ENCODE peak calls at places on chromosome 2, in eight cellular contexts. C, U, E, S, G, A, J and X are unnamed samples. For H3K4me1, the result is how much of the 10 kb centered on the place peaks cover.

GRCh38 chr2:42127425-42128424 is 41.4 kb upstream of the EML4 start:
- DNase-seq in J (peak), S (no peak), G (no peak), U (no peak), C (no peak), E (no peak), A (no peak), X (no peak)

GRCh38 chr2:179336782-179337534 is 72.3 kb upstream of the SESTD1 start:
- DNase-seq in J (no peak), G (peak), A (no peak), E (no peak), U (no peak), C (no peak), S (no peak), X (no peak)

GRCh38 chr2:10346929-10347558 is 44.3 kb downstream of the HPCAL1 start:
- DNase-seq in U (no peak), A (no peak), J (no peak), E (no peak), S (no peak), C (no peak), G (no peak), X (no peak)

GRCh38 chr2:96374211-96374951 is 38.8 kb downstream of the NCAPH start:
- DNase-seq in J (no peak), A (no peak), U (no peak), G (no peak), C (no peak), E (peak), S (no peak), X (peak)

GRCh38 chr2:205590759-205591158 is 91.5 kb upstream of the NRP2 start:
- DNase-seq in G (no peak), C (no peak), U (no peak), E (no peak), J (no peak), S (no peak), A (no peak), X (no peak)

GRCh38 chr2:230877131-230877736 is 12.5 kb downstream of the ITM2C start:
- DNase-seq in A (peak), C (no peak), J (no peak), U (no peak), S (peak), E (no peak), G (no peak), X (no peak)

GRCh38 chr2:156338578-156338977 is 6.1 kb upstream of the NR4A2 start:
- DNase-seq in U (no peak), G (no peak), C (peak), A (no peak), S (no peak), E (no peak), J (no peak), X (no peak)

GRCh38 chr2:12715878-12716249 is 872 bp upstream of the TRIB2 start:
- DNase-seq in C (peak), J (no peak), U (peak), A (peak), S (no peak), E (peak), G (no peak), X (peak)

GRCh38 chr2:234403074-234403473 is 93.8 kb downstream of the ARL4C start:
- DNase-seq in E (no peak), G (no peak), U (no peak), J (no peak), A (no peak), C (no peak), S (no peak), X (no peak)

GRCh38 chr2:190812506-190813294 is 67.9 kb upstream of the GLS start:
- DNase-seq in U (no peak), S (no peak), A (no peak), G (no peak), E (no peak), J (no peak), C (no peak), X (no peak)

GRCh38 chr2:12074126-12074883 is 327.9 kb downstream of the LPIN1 start:
- DNase-seq in J (peak), U (no peak), E (no peak), A (no peak), C (no peak), G (no peak), S (no peak), X (no peak)

GRCh38 chr2:53051157-53051556 is 716.4 kb upstream of the CHAC2 start:
- DNase-seq in J (no peak), E (no peak), S (no peak), G (no peak), A (no peak), C (no peak), U (no peak), X (no peak)

GRCh38 chr2:234133004-234133403 is 82.5 kb downstream of the SPP2 start:
- DNase-seq in J (no peak), U (no peak), G (no peak), S (no peak), E (no peak), A (no peak), C (no peak), X (no peak)

GRCh38 chr2:44920751-44921150 is 20.8 kb upstream of the SIX3 start:
- DNase-seq in S (no peak), C (no peak), G (no peak), J (no peak), E (no peak), A (no peak), U (no peak), X (no peak)

GRCh38 chr2:142918624-142919023 is 41.2 kb downstream of the KYNU start:
- DNase-seq in J (no peak), S (no peak), U (no peak), C (no peak), A (no peak), G (no peak), E (no peak), X (no peak)

GRCh38 chr2:31823558-31823957 is 187.2 kb downstream of the MEMO1 start:
- DNase-seq in J (no peak), U (no peak), C (no peak), G (no peak), A (no peak), S (peak), E (no peak), X (no peak)

GRCh38 chr2:127165539-127165935 is 54.6 kb downstream of the CYP27C1 start:
- DNase-seq in E (no peak), J (no peak), G (no peak), C (no peak), U (no peak), S (no peak), A (peak), X (no peak)

GRCh38 chr2:168907940-168908662 is 7.0 kb downstream of the G6PC2 start:
- DNase-seq in J (no peak), G (no peak), S (no peak), E (no peak), C (no peak), A (no peak), U (no peak), X (no peak)

GRCh38 chr2:113700186-113700841 is 56.1 kb downstream of the SLC35F5 start:
- DNase-seq in A (no peak), J (peak), U (no peak), G (peak), E (no peak), S (no peak), C (peak), X (no peak)

GRCh38 chr2:241860184-241861078 is 1.7 kb upstream of the PDCD1 start:
- DNase-seq in A (peak), G (no peak), C (no peak), U (no peak), J (no peak), S (peak), E (peak), X (no peak)

GRCh38 chr2:96260404-96261260 is 5.2 kb downstream of the TMEM127 start:
- DNase-seq in E (peak), U (no peak), S (no peak), G (no peak), A (peak), C (peak), J (no peak), X (peak)

GRCh38 chr2:120736202-120736954 is 710 bp downstream of the GLI2 start:
- DNase-seq in E (peak), S (peak), U (no peak), J (no peak), C (peak), A (no peak), G (no peak), X (peak)

GRCh38 chr2:1653137-1653789 is 91.1 kb downstream of the PXDN start:
- DNase-seq in E (peak), G (no peak), A (peak), S (no peak), J (no peak), C (no peak), U (no peak), X (peak)

GRCh38 chr2:47002480-47003381 is 87.1 kb upstream of the MCFD2 start:
- DNase-seq in U (no peak), G (no peak), J (no peak), E (peak), A (no peak), C (no peak), S (no peak), X (no peak)

GRCh38 chr2:29562896-29563295 is 358.5 kb downstream of the ALK start:
- DNase-seq in U (no peak), G (no peak), E (no peak), C (no peak), A (no peak), S (no peak), J (no peak), X (no peak)

GRCh38 chr2:218806346-218806978 is 24.5 kb downstream of the CYP27A1 start:
- DNase-seq in J (peak), G (no peak), C (peak), S (no peak), U (peak), E (peak), A (peak), X (peak)

GRCh38 chr2:220708366-220708765 is 863.7 kb downstream of the EPHA4 start:
- DNase-seq in U (no peak), E (no peak), A (no peak), C (no peak), G (no peak), J (no peak), S (no peak), X (no peak)

GRCh38 chr2:16409006-16409390 is 256.6 kb downstream of the CYRIA start:
- DNase-seq in A (no peak), U (no peak), J (no peak), C (no peak), G (no peak), E (no peak), S (no peak), X (no peak)

GRCh38 chr2:17657759-17658158 is 95.9 kb downstream of the SMC6 start:
- DNase-seq in G (no peak), U (no peak), E (no peak), C (no peak), A (no peak), S (no peak), J (no peak), X (no peak)

GRCh38 chr2:67446504-67446911 is 49.4 kb downstream of the ETAA1 start:
- DNase-seq in E (no peak), A (no peak), S (no peak), G (no peak), C (no peak), U (no peak), J (no peak), X (no peak)

GRCh38 chr2:222470802-222471468 is 46.6 kb downstream of the SGPP2 start:
- DNase-seq in C (no peak), A (no peak), E (no peak), J (no peak), G (peak), S (no peak), U (no peak), X (no peak)

GRCh38 chr2:185835974-185836373 is 97.4 kb downstream of the FSIP2 start:
- DNase-seq in S (no peak), E (no peak), J (no peak), G (no peak), C (no peak), A (no peak), U (no peak), X (no peak)

GRCh38 chr2:54067851-54068375 is 47.5 kb upstream of the ACYP2 start:
- DNase-seq in U (no peak), J (no peak), A (no peak), S (no peak), E (no peak), G (no peak), C (no peak), X (peak)

GRCh38 chr2:168757223-168757622 is 45.2 kb upstream of the NOSTRIN start:
- DNase-seq in G (no peak), S (no peak), A (no peak), C (no peak), J (no peak), E (no peak), U (no peak), X (no peak)

GRCh38 chr2:37418956-37419355 is 74.5 kb downstream of the QPCT start:
- DNase-seq in U (no peak), J (no peak), S (no peak), C (no peak), A (no peak), E (no peak), G (no peak), X (no peak)

GRCh38 chr2:239819974-239820555 is 205.1 kb downstream of the NDUFA10 start:
- DNase-seq in G (no peak), A (peak), C (no peak), E (peak), J (no peak), S (no peak), U (no peak), X (peak)

DNA sequence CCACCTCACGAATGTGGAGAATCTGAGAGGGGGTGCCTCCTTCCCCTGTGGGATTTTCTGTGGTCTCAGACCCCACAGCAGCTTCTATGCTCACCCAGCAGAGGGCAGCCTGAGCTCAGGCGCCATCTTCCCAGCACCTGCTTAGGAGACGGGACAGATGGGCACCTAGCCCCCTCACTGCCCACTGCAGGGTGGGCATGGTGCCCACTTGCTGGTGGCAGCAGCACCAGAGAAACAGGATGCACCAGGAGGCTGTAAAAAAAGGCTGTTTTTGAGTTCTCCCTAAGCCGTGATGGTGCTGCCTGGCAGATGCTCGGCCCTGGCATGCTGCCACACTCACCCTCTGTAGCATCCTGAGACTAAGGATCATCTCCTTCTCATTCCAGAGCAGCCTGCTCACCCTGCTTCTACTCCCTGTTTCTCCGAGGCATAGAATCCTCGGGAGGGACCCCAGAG is 19.1 kb upstream of the SLC20A1 start:
- DNase-seq in A (peak), J (no peak), S (peak), C (peak), G (no peak), E (peak), U (no peak), X (peak)
- H3K4me1 ChIP-seq in A (under half), J (under half), S (under half), C (half or more), G (under half), E (under half), U (under half), X (under half)

DNA sequence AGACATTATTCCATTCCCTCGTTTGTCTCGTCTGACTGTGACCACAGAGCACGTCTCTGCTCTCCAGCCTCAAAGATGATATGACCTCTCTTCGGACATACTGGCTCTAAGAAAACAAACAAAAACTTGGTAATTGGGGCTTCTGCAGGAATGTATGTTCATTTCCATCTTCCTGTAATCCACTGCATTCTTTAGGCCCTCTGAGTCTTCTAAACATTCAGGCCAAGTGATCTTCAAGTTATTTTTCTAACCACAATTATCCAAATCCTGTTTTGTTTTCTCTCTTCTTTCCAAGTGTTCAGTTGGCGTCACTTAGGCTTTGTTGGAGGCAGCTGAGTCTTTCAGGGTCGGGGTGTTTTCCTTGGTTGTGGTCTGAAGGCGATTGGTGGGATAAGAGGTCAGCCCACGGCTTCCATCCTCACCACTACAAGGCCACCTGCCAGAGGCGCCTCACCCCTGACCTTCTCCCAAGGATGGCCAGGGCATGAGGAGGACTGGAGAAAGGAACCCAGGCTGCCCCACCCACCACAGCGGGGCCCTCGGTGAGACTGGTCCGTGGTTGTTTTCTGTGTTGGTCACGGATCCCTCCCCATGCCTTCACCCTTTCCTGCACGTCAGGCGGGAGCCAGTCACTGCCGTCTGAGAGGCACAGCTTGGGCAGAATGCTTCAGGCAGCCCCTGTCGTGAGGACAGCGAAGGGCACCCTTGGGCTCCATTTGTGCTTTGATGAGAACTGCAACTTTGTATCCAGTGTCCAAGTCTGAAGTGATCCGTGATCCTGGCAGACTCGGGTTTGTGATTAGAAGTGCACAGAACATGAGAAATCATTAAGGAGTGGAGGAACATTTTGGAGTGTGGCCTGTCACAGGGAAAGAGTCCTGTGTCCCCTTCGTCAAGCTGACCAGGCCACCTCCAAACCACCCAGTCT is 88.6 kb upstream of the FHL2 start:
- DNase-seq in J (no peak), C (no peak), E (peak), U (peak), A (no peak), G (no peak), S (peak), X (no peak)
- TF ChIP-seq EP300 in J (no peak), C (no peak), E (no peak), U (no peak), A (no peak), G (no peak), S (no peak), X (no peak)

GRCh38 chr2:27584597-27584996 is 1.8 kb downstream of the ZNF512 start:
- DNase-seq in U (no peak), G (no peak), A (no peak), C (no peak), E (no peak), S (no peak), J (no peak), X (no peak)

GRCh38 chr2:27582129-27582694 is 630 bp upstream of the ZNF512 start:
- DNase-seq in A (peak), J (no peak), S (no peak), U (no peak), E (peak), G (no peak), C (no peak), X (no peak)

GRCh38 chr2:27581417-27582128 is 1.3 kb upstream of the ZNF512 start:
- DNase-seq in G (no peak), A (no peak), J (no peak), E (no peak), C (no peak), U (no peak), S (no peak), X (no peak)

GRCh38 chr2:27583390-27583915 is 611 bp downstream of the ZNF512 start:
- DNase-seq in U (no peak), S (no peak), A (no peak), E (no peak), C (no peak), G (no peak), J (no peak), X (no peak)

GRCh38 chr2:27582695-27583389 is at the start of gene ZNF512:
- DNase-seq in G (peak), J (peak), C (peak), U (peak), A (peak), S (peak), E (peak), X (peak)
- TF ChIP-seq POLR2A in G (peak), J (peak), C (peak), U (peak), A (peak), S (peak), E (peak), X (no peak)

GRCh38 chr2:170712653-170713279 is 2.4 kb upstream of the SP5 start:
- DNase-seq in G (no peak), J (no peak), A (no peak), S (peak), C (no peak), U (no peak), E (no peak), X (no peak)

GRCh38 chr2:170711774-170712652 is 3.1 kb upstream of the SP5 start:
- DNase-seq in E (no peak), S (peak), U (no peak), C (no peak), G (peak), J (no peak), A (no peak), X (peak)

GRCh38 chr2:170714156-170715061 is 728 bp upstream of the SP5 start:
- DNase-seq in J (no peak), G (no peak), C (peak), E (no peak), A (peak), U (peak), S (peak), X (peak)

GRCh38 chr2:170715062-170715931 is at the start of gene SP5:
- DNase-seq in G (peak), E (no peak), A (peak), J (no peak), C (peak), S (peak), U (peak), X (peak)

GRCh38 chr2:170713280-170714155 is 1.6 kb upstream of the SP5 start:
- DNase-seq in E (no peak), G (no peak), S (peak), U (no peak), A (no peak), C (no peak), J (no peak), X (no peak)
- H3K4me1 ChIP-seq in E (under half), G (half or more), S (under half), U (half or more), A (half or more), C (under half), J (under half), X (half or more)

GRCh38 chr2:64697286-64698023 is 43.7 kb upstream of the SERTAD2 start:
- DNase-seq in G (no peak), E (no peak), U (no peak), S (no peak), J (no peak), C (no peak), A (no peak), X (no peak)

GRCh38 chr2:64698668-64699444 is 45.1 kb upstream of the SERTAD2 start:
- DNase-seq in S (no peak), J (peak), U (no peak), E (no peak), C (peak), A (no peak), G (no peak), X (no peak)

GRCh38 chr2:64699712-64700111 is 46.0 kb upstream of the SERTAD2 start:
- DNase-seq in A (no peak), G (no peak), J (peak), E (no peak), C (peak), S (no peak), U (no peak), X (no peak)

GRCh38 chr2:64696631-64697030 is 42.9 kb upstream of the SERTAD2 start:
- DNase-seq in C (no peak), A (no peak), J (no peak), G (no peak), U (no peak), E (no peak), S (no peak), X (no peak)

GRCh38 chr2:64698068-64698645 is 44.4 kb upstream of the SERTAD2 start:
- DNase-seq in A (no peak), U (no peak), S (no peak), J (no peak), E (no peak), C (no peak), G (no peak), X (no peak)
- TF ChIP-seq EP300 in A (no peak), U (no peak), S (no peak), J (no peak), E (no peak), C (no peak), G (no peak), X (no peak)